ENCODE peak calls at places on chromosomes 5 and 9, in four cellular contexts. One of them, this sample, is unnamed. For H3K9me3, the result is how much of the 10 kb centered on the place peaks cover.

GRCh38 chr9:33159760-33160127 is 7.4 kb downstream of the B4GALT1 start:
- DNase-seq in CD8-positive, alpha-beta memory T cell: peak
- DNase-seq in aorta: peak
- DNase-seq in right atrium auricular region: peak
- DNase-seq in this sample: no peak

GRCh38 chr5:58922392-58923171 is 339.7 kb downstream of the RAB3C start:
- DNase-seq in CD8-positive, alpha-beta memory T cell: no peak
- DNase-seq in aorta: peak
- DNase-seq in right atrium auricular region: peak
- DNase-seq in this sample: no peak

GRCh38 chr5:61319388-61320146 is 12.5 kb upstream of the ZSWIM6 start:
- DNase-seq in CD8-positive, alpha-beta memory T cell: no peak
- DNase-seq in aorta: no peak
- DNase-seq in right atrium auricular region: no peak
- DNase-seq in this sample: no peak

GRCh38 chr5:25033658-25034057 is 388.9 kb upstream of the CDH10 start:
- DNase-seq in CD8-positive, alpha-beta memory T cell: no peak
- DNase-seq in aorta: no peak
- DNase-seq in right atrium auricular region: no peak
- DNase-seq in this sample: no peak

GRCh38 chr9:105054488-105054887 is 126.5 kb upstream of the ABCA1 start:
- DNase-seq in CD8-positive, alpha-beta memory T cell: no peak
- DNase-seq in aorta: no peak
- DNase-seq in right atrium auricular region: no peak
- DNase-seq in this sample: no peak

GRCh38 chr9:133980864-133981588 is 11.1 kb downstream of the VAV2 start:
- DNase-seq in CD8-positive, alpha-beta memory T cell: no peak
- DNase-seq in aorta: peak
- DNase-seq in right atrium auricular region: no peak
- DNase-seq in this sample: no peak

GRCh38 chr5:88785396-88786216 is 97.4 kb downstream of the MEF2C start:
- DNase-seq in CD8-positive, alpha-beta memory T cell: no peak
- DNase-seq in aorta: no peak
- DNase-seq in right atrium auricular region: no peak
- DNase-seq in this sample: peak

GRCh38 chr5:68377733-68378132 is 162.2 kb downstream of the PIK3R1 start:
- DNase-seq in CD8-positive, alpha-beta memory T cell: no peak
- DNase-seq in aorta: no peak
- DNase-seq in right atrium auricular region: no peak
- DNase-seq in this sample: no peak

GRCh38 chr9:127177221-127177620 is 54.8 kb upstream of the ANGPTL2 start:
- DNase-seq in CD8-positive, alpha-beta memory T cell: no peak
- DNase-seq in aorta: no peak
- DNase-seq in right atrium auricular region: peak
- DNase-seq in this sample: no peak

DNA sequence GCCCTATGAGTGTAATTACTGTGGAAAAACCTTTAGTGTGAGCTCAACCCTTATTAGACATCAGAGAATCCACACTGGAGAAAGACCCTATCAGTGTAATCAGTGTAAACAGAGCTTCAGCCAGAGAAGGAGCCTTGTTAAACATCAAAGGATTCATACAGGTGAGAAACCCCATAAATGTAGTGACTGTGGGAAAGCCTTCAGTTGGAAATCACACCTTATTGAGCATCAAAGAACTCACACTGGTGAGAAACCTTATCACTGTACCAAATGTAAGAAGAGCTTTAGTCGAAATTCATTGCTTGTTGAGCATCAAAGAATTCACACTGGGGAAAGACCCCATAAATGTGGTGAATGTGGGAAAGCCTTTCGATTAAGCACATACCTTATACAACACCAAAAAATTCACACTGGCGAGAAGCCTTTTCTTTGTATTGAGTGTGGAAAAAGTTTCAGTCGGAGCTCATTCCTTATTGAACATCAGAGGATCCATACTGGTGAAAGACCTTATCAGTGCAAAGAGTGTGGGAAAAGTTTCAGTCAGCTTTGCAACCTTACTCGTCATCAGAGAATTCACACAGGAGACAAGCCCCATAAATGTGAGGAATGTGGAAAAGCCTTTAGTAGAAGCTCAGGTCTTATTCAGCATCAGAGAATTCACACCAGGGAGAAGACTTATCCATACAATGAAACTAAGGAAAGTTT is 9.9 kb downstream of the ZNF189 start:
- DNase-seq in CD8-positive, alpha-beta memory T cell: no peak
- DNase-seq in aorta: no peak
- DNase-seq in right atrium auricular region: no peak
- DNase-seq in this sample: no peak
- H3K9me3 ChIP-seq in CD8-positive, alpha-beta memory T cell: half or more
- H3K9me3 ChIP-seq in aorta: under half
- H3K9me3 ChIP-seq in right atrium auricular region: half or more
- H3K9me3 ChIP-seq in this sample: under half

GRCh38 chr5:9066349-9066748 is 479.5 kb downstream of the SEMA5A start:
- DNase-seq in CD8-positive, alpha-beta memory T cell: no peak
- DNase-seq in aorta: no peak
- DNase-seq in right atrium auricular region: no peak
- DNase-seq in this sample: no peak
- H3K9me3 ChIP-seq in CD8-positive, alpha-beta memory T cell: under half
- H3K9me3 ChIP-seq in aorta: under half
- H3K9me3 ChIP-seq in right atrium auricular region: under half
- H3K9me3 ChIP-seq in this sample: under half

GRCh38 chr9:135919318-135919717 is 12.0 kb upstream of the CAMSAP1 start:
- DNase-seq in CD8-positive, alpha-beta memory T cell: no peak
- DNase-seq in aorta: peak
- DNase-seq in right atrium auricular region: no peak
- DNase-seq in this sample: no peak

GRCh38 chr9:135910757-135911156 is 3.4 kb upstream of the CAMSAP1 start:
- DNase-seq in CD8-positive, alpha-beta memory T cell: no peak
- DNase-seq in aorta: peak
- DNase-seq in right atrium auricular region: no peak
- DNase-seq in this sample: no peak

GRCh38 chr9:135910197-135910596 is 2.9 kb upstream of the CAMSAP1 start:
- DNase-seq in CD8-positive, alpha-beta memory T cell: no peak
- DNase-seq in aorta: peak
- DNase-seq in right atrium auricular region: no peak
- DNase-seq in this sample: no peak

GRCh38 chr9:135916998-135917397 is 9.7 kb upstream of the CAMSAP1 start:
- DNase-seq in CD8-positive, alpha-beta memory T cell: no peak
- DNase-seq in aorta: no peak
- DNase-seq in right atrium auricular region: no peak
- DNase-seq in this sample: no peak

DNA sequence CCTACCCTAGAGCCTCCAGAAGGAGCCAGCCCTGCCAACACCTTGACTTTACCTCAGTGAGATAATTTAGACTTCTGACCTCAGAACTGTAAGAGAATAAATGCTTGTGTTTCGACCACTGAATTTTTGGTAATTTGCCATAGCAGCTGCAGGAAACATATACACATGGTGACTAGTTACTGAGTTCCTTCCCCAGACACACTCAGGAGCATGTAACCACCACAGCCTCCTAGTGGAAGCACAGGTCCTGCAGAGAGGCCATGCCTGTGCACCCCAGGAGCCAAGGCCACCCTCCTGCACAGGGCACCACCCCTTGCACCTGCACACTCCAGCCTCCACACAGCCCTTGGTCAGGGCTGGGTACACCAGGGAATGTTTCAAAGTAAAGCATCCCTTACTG is 7.6 kb upstream of the CAMSAP1 start:
- DNase-seq in CD8-positive, alpha-beta memory T cell: no peak
- DNase-seq in aorta: peak
- DNase-seq in right atrium auricular region: no peak
- DNase-seq in this sample: peak
- H3K9me3 ChIP-seq in CD8-positive, alpha-beta memory T cell: under half
- H3K9me3 ChIP-seq in aorta: under half
- H3K9me3 ChIP-seq in right atrium auricular region: under half
- H3K9me3 ChIP-seq in this sample: half or more

GRCh38 chr5:12174734-12175133 is 270.5 kb upstream of the CTNND2 start:
- DNase-seq in CD8-positive, alpha-beta memory T cell: no peak
- DNase-seq in aorta: no peak
- DNase-seq in right atrium auricular region: no peak
- DNase-seq in this sample: no peak
- H3K9me3 ChIP-seq in CD8-positive, alpha-beta memory T cell: under half
- H3K9me3 ChIP-seq in aorta: under half
- H3K9me3 ChIP-seq in right atrium auricular region: under half
- H3K9me3 ChIP-seq in this sample: under half

GRCh38 chr5:56419667-56420066 is 186.5 kb upstream of the ANKRD55 start:
- DNase-seq in CD8-positive, alpha-beta memory T cell: no peak
- DNase-seq in aorta: no peak
- DNase-seq in right atrium auricular region: no peak
- DNase-seq in this sample: no peak

GRCh38 chr5:56422060-56422762 is 189.1 kb upstream of the ANKRD55 start:
- DNase-seq in CD8-positive, alpha-beta memory T cell: no peak
- DNase-seq in aorta: no peak
- DNase-seq in right atrium auricular region: no peak
- DNase-seq in this sample: no peak

GRCh38 chr5:56415356-56415765 is 182.2 kb upstream of the ANKRD55 start:
- DNase-seq in CD8-positive, alpha-beta memory T cell: no peak
- DNase-seq in aorta: peak
- DNase-seq in right atrium auricular region: peak
- DNase-seq in this sample: peak

DNA sequence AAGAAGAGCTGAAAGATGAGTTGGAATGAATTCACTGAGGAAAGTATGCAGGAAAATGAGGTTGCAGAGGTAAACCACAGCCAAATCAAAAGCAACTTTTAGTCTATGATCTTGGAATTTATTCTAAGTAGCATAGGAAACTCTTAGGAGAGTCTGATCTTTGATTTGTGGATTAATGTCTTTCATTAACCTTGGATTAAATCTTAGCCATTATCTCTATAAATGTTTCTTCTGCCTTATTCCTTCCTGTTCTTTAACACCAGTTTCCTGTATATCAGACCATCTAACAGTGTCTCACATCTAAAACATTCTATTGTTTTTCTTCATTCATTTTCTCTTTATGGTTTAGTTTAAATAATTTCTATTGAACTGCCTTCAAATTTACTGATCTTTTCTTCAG is 187.2 kb upstream of the ANKRD55 start:
- DNase-seq in CD8-positive, alpha-beta memory T cell: no peak
- DNase-seq in aorta: no peak
- DNase-seq in right atrium auricular region: no peak
- DNase-seq in this sample: no peak
- H3K9me3 ChIP-seq in CD8-positive, alpha-beta memory T cell: under half
- H3K9me3 ChIP-seq in aorta: under half
- H3K9me3 ChIP-seq in right atrium auricular region: under half
- H3K9me3 ChIP-seq in this sample: under half